ENCODE peak calls at places on chromosome 20, in six cellular contexts. Z, M, K, C, U and X are unnamed samples.

GRCh38 chr20:48098866-48099265 is 313.6 kb upstream of the SULF2 start:
- DNase-seq in U (no peak), K (no peak), Z (no peak), M (no peak), C (no peak), X (no peak)

GRCh38 chr20:23939063-23939462 is 49.5 kb downstream of the GGTLC1 start:
- DNase-seq in U (no peak), M (no peak), Z (no peak), C (no peak), K (no peak), X (no peak)

GRCh38 chr20:57611605-57612311 is 8.5 kb downstream of the ZBP1 start:
- DNase-seq in K (no peak), C (no peak), U (no peak), M (no peak), Z (no peak), X (peak)

GRCh38 chr20:37243076-37243936 is 18.3 kb downstream of the GHRH start:
- DNase-seq in M (peak), C (no peak), U (no peak), K (no peak), Z (no peak), X (no peak)

GRCh38 chr20:58810116-58810878 is 40.4 kb downstream of the GNAS-AS1 start:
- DNase-seq in Z (no peak), M (no peak), U (peak), C (no peak), K (peak), X (no peak)

GRCh38 chr20:23257848-23258746 is 92.5 kb upstream of the NXT1 start:
- DNase-seq in C (peak), K (no peak), M (no peak), Z (no peak), U (peak), X (no peak)

GRCh38 chr20:3082955-3083952 is 1.3 kb downstream of the AVP start:
- DNase-seq in K (no peak), C (peak), Z (no peak), U (no peak), M (peak), X (no peak)

GRCh38 chr20:37344506-37345338 is 1.2 kb upstream of the SRC start:
- DNase-seq in U (no peak), M (no peak), K (no peak), Z (no peak), C (peak), X (peak)

GRCh38 chr20:20017852-20018245 is 687 bp downstream of the NAA20 start:
- DNase-seq in C (no peak), M (no peak), K (no peak), U (peak), Z (peak), X (no peak)

GRCh38 chr20:24584538-24585356 is 115.3 kb downstream of the SYNDIG1 start:
- DNase-seq in M (no peak), U (peak), K (no peak), C (no peak), Z (peak), X (no peak)

GRCh38 chr20:45358282-45359068 is 4.5 kb upstream of the SYS1 start:
- DNase-seq in M (no peak), C (no peak), U (peak), K (no peak), Z (no peak), X (no peak)

GRCh38 chr20:30811896-30812671 is 445.4 kb upstream of the DEFB115 start:
- DNase-seq in Z (peak), K (no peak), M (peak), C (peak), U (peak), X (no peak)

GRCh38 chr20:60224914-60225313 is 266.7 kb downstream of the CDH26 start:
- DNase-seq in Z (peak), M (peak), K (no peak), U (peak), C (peak), X (peak)

GRCh38 chr20:31693987-31694661 is 28.5 kb downstream of the BCL2L1 start:
- DNase-seq in M (peak), U (no peak), Z (no peak), C (no peak), K (no peak), X (no peak)

GRCh38 chr20:19129976-19130612 is 82.3 kb upstream of the SLC24A3 start:
- DNase-seq in M (no peak), Z (no peak), C (no peak), K (no peak), U (no peak), X (peak)

GRCh38 chr20:6562111-6562510 is 205.4 kb upstream of the BMP2 start:
- DNase-seq in K (no peak), M (no peak), C (no peak), U (peak), Z (no peak), X (peak)

DNA sequence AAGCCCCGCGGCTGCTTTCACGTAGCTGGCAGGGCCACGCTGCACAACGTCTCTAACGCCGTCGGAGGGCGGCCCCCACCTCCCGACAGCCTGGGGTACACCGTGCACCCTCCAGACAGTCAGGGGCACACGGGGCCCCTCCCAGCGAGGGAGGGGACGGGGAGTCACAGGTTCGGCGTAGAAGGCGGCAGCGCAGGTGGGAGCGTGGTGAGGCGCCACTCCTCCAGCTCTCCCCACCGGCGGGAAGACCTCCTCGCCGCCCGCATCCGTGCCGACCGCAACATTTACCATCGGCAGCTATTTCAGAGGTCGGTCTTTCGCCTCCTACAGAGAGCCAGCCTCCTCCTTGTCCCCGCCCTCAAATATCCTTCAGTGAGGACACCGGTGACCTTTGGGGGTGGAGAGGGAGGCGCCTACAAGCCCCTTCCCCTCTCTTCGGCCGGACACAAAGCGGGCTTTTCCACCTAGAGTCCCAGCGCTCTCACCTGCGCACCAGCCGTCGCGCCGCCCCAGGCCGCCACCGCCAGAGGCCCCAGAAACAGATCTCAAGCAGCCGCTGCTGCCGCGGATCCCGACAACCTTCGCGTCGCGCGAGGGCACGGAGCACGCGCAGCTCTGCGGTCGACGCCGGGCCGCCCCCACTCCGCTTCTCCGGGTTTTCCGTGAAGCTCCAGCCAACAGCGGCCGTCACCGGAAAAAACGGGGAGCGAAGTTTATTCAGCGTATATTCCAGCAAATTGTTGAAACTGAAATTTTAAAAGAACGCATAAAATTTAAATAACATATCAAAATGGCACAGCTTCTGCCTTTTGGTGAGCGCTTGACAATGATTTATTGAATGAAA is at the start of gene MKKS:
- DNase-seq in M (peak), C (peak), U (peak), K (peak), Z (peak), X (peak)
- TF ChIP-seq EZH2phosphoT487 in M (no peak), C (no peak), U (no peak), K (no peak), Z (no peak), X (no peak)

GRCh38 chr20:10314198-10314597 is 95.6 kb downstream of the SNAP25 start:
- DNase-seq in C (no peak), U (peak), Z (no peak), K (no peak), M (peak), X (no peak)
- TF ChIP-seq EZH2phosphoT487 in C (no peak), U (no peak), Z (no peak), K (no peak), M (no peak), X (no peak)

DNA sequence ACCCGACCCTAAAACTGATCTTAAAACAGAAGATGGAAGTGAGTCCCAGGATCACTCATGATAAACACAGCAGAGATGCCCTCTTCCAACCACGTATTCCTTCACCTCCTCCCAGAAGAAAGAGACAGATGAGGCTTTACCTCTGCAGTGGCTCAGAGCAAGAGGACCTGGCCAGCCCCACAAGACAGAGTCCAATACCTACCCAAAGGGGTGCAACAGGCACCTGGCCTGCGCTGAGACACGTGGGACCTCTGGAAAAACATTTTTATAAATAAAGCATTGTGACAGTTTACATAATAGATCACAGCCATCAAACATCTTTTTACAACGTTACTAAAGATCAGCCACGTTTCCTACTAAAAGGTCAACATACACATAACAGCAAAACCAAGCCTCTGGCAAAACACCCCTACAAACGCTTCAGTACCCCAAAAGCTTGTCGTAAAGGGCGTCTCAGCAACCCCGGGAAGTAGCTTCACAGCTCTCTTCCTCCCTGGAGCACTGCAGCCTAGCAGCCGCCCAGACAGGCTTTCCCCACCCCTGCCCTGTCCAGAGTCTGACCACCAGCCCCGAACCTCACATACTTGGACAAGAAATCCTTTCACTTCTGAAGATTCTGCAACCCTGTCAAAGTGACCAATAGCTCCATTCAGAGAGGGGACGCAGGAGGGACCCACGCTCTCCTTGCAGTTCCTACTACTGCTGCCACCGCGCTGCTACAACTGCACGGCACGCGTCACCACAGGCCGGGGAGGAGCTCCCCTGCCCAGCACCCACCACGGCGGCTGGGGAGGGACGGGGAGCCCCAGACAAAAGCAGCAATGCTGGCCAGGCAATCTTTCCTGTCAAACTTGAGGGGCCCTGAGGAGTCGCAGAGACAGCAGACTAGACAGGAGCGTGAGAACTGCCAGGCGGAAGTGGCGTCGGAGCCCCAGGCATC is 2.8 kb downstream of the TAF4 start:
- DNase-seq in C (no peak), M (no peak), U (no peak), Z (no peak), K (no peak), X (no peak)
- TF ChIP-seq EZH2phosphoT487 in C (no peak), M (no peak), U (no peak), Z (no peak), K (no peak), X (no peak)

DNA sequence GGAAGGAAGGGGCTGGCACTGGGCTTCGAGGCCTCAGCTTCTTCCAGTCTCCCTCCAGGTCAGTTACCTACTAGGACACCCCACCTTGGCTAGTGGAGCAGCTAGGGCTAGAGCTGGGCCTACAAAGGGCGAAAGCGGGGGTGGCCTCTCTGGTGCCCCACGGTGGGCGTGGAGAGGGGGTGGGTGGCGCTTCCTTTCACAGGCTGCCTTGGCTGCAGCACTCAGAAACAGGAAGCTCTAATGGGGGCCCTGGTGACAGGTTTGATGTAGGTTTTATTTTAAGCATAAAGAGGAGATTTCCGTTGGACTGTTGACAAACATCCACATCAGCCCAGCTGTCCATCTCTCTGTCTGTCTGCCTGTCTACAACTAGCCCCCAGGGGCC is 13.4 kb downstream of the FAM110A start:
- DNase-seq in M (no peak), C (no peak), U (no peak), Z (peak), K (no peak), X (no peak)
- TF ChIP-seq EZH2phosphoT487 in M (no peak), C (no peak), U (no peak), Z (no peak), K (no peak), X (no peak)

GRCh38 chr20:50189681-50190250 is 864 bp upstream of the CEBPB start:
- DNase-seq in M (peak), K (no peak), C (no peak), U (peak), Z (peak), X (peak)

GRCh38 chr20:50190251-50191064 is at the start of gene CEBPB:
- DNase-seq in Z (peak), C (peak), K (peak), M (peak), U (peak), X (peak)

GRCh38 chr20:50192364-50193168 is 1.9 kb downstream of the CEBPB start:
- DNase-seq in Z (peak), U (peak), C (peak), M (peak), K (peak), X (peak)

GRCh38 chr20:50191566-50192363 is 1.1 kb downstream of the CEBPB start:
- DNase-seq in K (no peak), M (peak), U (peak), Z (peak), C (peak), X (peak)

DNA sequence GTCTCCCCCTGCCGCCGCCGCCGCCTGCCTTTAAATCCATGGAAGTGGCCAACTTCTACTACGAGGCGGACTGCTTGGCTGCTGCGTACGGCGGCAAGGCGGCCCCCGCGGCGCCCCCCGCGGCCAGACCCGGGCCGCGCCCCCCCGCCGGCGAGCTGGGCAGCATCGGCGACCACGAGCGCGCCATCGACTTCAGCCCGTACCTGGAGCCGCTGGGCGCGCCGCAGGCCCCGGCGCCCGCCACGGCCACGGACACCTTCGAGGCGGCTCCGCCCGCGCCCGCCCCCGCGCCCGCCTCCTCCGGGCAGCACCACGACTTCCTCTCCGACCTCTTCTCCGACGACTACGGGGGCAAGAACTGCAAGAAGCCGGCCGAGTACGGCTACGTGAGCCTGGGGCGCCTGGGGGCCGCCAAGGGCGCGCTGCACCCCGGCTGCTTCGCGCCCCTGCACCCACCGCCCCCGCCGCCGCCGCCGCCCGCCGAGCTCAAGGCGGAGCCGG is 485 bp downstream of the CEBPB start:
- DNase-seq in C (no peak), Z (peak), K (no peak), M (no peak), U (peak), X (peak)
- TF ChIP-seq EZH2phosphoT487 in C (no peak), Z (no peak), K (no peak), M (no peak), U (no peak), X (no peak)

DNA sequence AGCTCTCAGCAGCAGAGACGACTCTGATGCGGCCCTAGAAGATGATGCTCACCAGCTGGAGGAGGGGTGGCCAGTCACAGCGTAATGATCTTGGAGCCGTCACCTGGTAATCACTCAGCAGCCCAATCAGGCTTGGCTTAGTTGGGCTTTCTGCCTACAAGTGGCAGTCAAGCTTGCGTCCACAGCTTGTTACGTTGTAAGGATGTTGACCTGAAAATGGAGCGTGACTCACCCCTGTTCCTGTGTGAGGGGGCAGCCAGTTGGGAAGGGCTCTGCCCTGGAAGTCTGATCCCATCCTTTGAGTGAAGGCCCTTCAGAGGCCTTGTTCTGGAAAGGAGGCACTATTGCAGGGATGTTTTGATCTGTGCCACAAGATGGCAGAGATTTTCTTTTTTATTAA is 49.8 kb downstream of the SPATA2 start:
- DNase-seq in M (no peak), Z (no peak), K (no peak), C (no peak), U (peak), X (no peak)
- TF ChIP-seq EZH2phosphoT487 in M (no peak), Z (no peak), K (no peak), C (no peak), U (no peak), X (no peak)